ENCODE peak calls at places on chromosomes 11 and 22, in nine cellular contexts. J is right atrium auricular region, N is H9, D is PC-9, X is tibial nerve, P is mammary epithelial cell, S is heart right ventricle, T is tibial artery, G is GM23338. Q is an unnamed sample.

GRCh38 chr11:112513417-112513816 is 252.8 kb upstream of the PLET1 start:
- DNase-seq in J (no peak), N (no peak), D (no peak), X (no peak), P (no peak), S (no peak), T (no peak), G (no peak), Q (no peak)

GRCh38 chr22:35961480-35961902 is 67.1 kb downstream of the RBFOX2 start:
- DNase-seq in J (peak; percentile 75), N (peak; percentile 80), D (no peak), X (no peak), P (no peak), S (peak; percentile 87), T (no peak), G (peak; percentile 96), Q (peak; percentile 13)

GRCh38 chr11:12029738-12030363 is 21.4 kb upstream of the DKK3 start:
- DNase-seq in J (no peak), N (no peak), D (peak; percentile 57), X (no peak), P (peak; percentile 69), S (no peak), T (no peak), G (no peak), Q (no peak)

GRCh38 chr22:36327922-36328551 is 59.7 kb downstream of the MYH9 start:
- DNase-seq in J (peak; percentile 82), N (no peak), D (no peak), X (no peak), P (no peak), S (peak; percentile 67), T (peak; percentile 86), G (no peak), Q (no peak)

GRCh38 chr11:116595305-116595880 is 177.4 kb downstream of the BUD13 start:
- DNase-seq in J (no peak), N (no peak), D (no peak), X (no peak), P (no peak), S (no peak), T (no peak), G (no peak), Q (no peak)

GRCh38 chr11:107818491-107818890 is 40.1 kb downstream of the SLC35F2 start:
- DNase-seq in J (no peak), N (no peak), D (no peak), X (no peak), P (no peak), S (no peak), T (no peak), G (no peak), Q (no peak)

GRCh38 chr11:9651899-9652748 is 11.8 kb upstream of the SWAP70 start:
- DNase-seq in J (no peak), N (no peak), D (no peak), X (no peak), P (no peak), S (no peak), T (no peak), G (no peak), Q (no peak)

GRCh38 chr11:86370922-86371614 is 3.6 kb upstream of the CCDC81 start:
- DNase-seq in J (no peak), N (no peak), D (peak; percentile 80), X (no peak), P (peak; percentile 83), S (no peak), T (no peak), G (peak; percentile 35), Q (no peak)

GRCh38 chr22:49735411-49736311 is 92.0 kb downstream of the BRD1 start:
- DNase-seq in J (no peak), N (peak; percentile 65), D (no peak), X (no peak), P (no peak), S (no peak), T (peak; percentile 55), G (no peak), Q (no peak)

GRCh38 chr22:31488988-31489617 is 539 bp downstream of the EIF4ENIF1 start:
- DNase-seq in J (no peak), N (peak; percentile 45), D (no peak), X (no peak), P (peak; percentile 20), S (peak; percentile 19), T (no peak), G (peak; percentile 65), Q (no peak)

GRCh38 chr11:120573756-120574354 is 62.3 kb downstream of the GRIK4 start:
- DNase-seq in J (no peak), N (no peak), D (no peak), X (no peak), P (no peak), S (no peak), T (no peak), G (no peak), Q (no peak)

GRCh38 chr22:46829140-46829891 is 66.9 kb downstream of the TBC1D22A start:
- DNase-seq in J (no peak), N (no peak), D (peak; percentile 81), X (no peak), P (peak; percentile 42), S (no peak), T (no peak), G (no peak), Q (peak; percentile 62)
- H3K27ac ChIP-seq in J (no peak overlapping the region), N (no peak overlapping the region), D (peak overlapping the region; percentile 50), X (no peak overlapping the region), P (no peak overlapping the region), S (no peak overlapping the region), T (no peak overlapping the region), G (no peak overlapping the region), Q (no peak overlapping the region)

GRCh38 chr11:61891331-61892084 is at the start of gene FADS3:
- DNase-seq in J (peak; percentile 92), N (peak; percentile 96), D (peak; percentile 75), X (peak; percentile 75), P (peak; percentile 80), S (peak; percentile 88), T (peak; percentile 96), G (peak; percentile 94), Q (peak; percentile 80)

GRCh38 chr11:61892085-61892370 is 683 bp upstream of the FADS3 start:
- DNase-seq in J (no peak), N (no peak), D (no peak), X (no peak), P (no peak), S (no peak), T (no peak), G (peak; percentile 60), Q (no peak)

GRCh38 chr11:61888590-61888989 is 2.8 kb downstream of the FADS3 start:
- DNase-seq in J (no peak), N (no peak), D (no peak), X (no peak), P (no peak), S (no peak), T (no peak), G (no peak), Q (no peak)

GRCh38 chr11:61889831-61890230 is 1.5 kb downstream of the FADS3 start:
- DNase-seq in J (no peak), N (no peak), D (no peak), X (no peak), P (no peak), S (no peak), T (no peak), G (no peak), Q (no peak)

GRCh38 chr11:61890536-61891330 is 612 bp downstream of the FADS3 start:
- DNase-seq in J (peak; percentile 89), N (peak; percentile 61), D (peak; percentile 69), X (no peak), P (peak; percentile 64), S (peak; percentile 48), T (peak; percentile 93), G (no peak), Q (peak; percentile 87)
- TF ChIP-seq CTCF in J (no peak), N (no peak), D (peak; percentile 32), X (no peak), P (no peak), S (peak; percentile 4), T (peak; percentile 30), G (no peak), Q (no peak)

GRCh38 chr22:47152938-47153337 is 390.5 kb downstream of the TBC1D22A start:
- DNase-seq in J (no peak), N (no peak), D (no peak), X (no peak), P (no peak), S (no peak), T (no peak), G (no peak), Q (no peak)
- H3K4me1 ChIP-seq in J (peaks cover 35% of the 10 kb centered on the region), N (no peaks in the 10 kb centered on the region), D (peaks cover 6% of the 10 kb centered on the region), X (peaks cover 17% of the 10 kb centered on the region), P (peaks cover 14% of the 10 kb centered on the region), S (peaks cover 19% of the 10 kb centered on the region), T (peaks cover 7% of the 10 kb centered on the region), G (no peaks in the 10 kb centered on the region), Q (peaks cover 6% of the 10 kb centered on the region)

DNA sequence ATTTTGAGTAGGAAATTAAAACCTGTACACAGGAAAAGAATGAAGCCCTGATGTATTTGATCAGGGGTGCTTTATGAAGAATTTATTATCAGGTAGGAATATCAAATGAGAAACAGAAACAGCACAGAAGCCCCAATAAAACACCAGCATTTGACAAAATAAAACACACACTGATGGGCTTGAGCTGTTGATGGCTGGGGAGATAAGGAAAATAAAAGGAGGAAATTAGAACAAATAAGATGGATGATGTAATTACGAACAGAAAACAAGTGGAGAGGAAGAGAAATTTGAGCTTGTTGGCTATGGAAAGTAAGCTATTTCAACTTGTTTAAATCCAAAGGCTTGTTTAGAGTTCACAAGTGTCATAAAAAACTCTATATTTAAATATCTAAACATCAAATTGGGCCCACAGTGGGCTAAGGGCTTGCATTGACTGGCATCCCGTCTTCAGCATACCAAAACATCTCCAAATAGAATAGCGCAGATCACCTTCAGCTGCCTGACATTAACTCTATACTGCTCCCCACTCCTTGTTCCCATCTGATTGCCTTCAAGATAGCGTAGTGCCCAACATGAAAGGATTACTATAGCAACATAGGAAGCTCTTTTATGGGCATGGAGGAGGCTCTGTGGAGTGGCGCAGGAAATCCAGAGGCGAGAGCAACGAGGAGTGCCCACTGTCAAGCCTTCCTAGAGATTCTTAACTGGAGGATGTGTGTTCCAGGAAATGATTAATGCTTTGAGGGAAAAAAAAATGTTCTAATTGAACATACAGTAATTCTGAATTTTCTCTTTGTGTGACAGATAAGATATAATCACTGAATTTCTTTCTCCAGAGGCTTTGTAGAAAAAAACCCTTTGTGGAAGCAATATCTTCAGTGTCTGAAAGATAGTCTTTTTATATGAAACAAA is 213.5 kb downstream of the CADM1 start:
- DNase-seq in J (no peak), N (no peak), D (no peak), X (no peak), P (no peak), S (no peak), T (no peak), G (no peak), Q (no peak)
- H3K27ac ChIP-seq in J (no peak overlapping the region), N (no peak overlapping the region), D (no peak overlapping the region), X (no peak overlapping the region), P (no peak overlapping the region), S (no peak overlapping the region), T (no peak overlapping the region), G (no peak overlapping the region), Q (no peak overlapping the region)

GRCh38 chr22:23789638-23790037 is 2.9 kb downstream of the SMARCB1 start:
- DNase-seq in J (no peak), N (no peak), D (no peak), X (no peak), P (no peak), S (no peak), T (no peak), G (no peak), Q (no peak)
- TF ChIP-seq CTCF in J (no peak), N (peak; percentile 30), D (no peak), X (no peak), P (peak; percentile 10), S (no peak), T (no peak), G (peak; percentile 13), Q (no peak)

DNA sequence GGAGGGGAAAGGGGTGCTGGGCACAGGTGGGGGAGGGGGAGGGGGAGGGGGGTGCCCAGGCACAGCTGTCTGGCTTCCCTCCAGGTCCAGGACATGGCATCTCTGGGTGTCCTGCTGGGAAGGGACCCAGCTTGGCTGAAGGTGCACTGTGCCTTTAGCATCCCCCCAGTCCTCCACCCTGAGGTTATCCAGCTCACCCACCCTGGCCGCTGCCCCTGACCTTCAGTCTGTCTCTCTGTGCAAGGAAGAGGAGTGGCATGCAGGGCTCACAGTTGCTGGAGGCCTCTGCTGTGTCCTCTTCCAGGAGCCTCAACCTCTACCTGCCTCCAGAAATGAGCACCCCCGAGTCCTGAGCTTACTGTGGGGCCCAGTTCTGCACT is 9.4 kb upstream of the CTSD start:
- DNase-seq in J (no peak), N (no peak), D (no peak), X (no peak), P (no peak), S (peak; percentile 3), T (peak; percentile 62), G (no peak), Q (no peak)
- H3K4me1 ChIP-seq in J (peaks cover 17% of the 10 kb centered on the region), N (peaks cover 8% of the 10 kb centered on the region), D (peaks cover 65% of the 10 kb centered on the region), X (peaks cover 21% of the 10 kb centered on the region), P (peaks cover 36% of the 10 kb centered on the region), S (no peaks in the 10 kb centered on the region), T (peaks cover 9% of the 10 kb centered on the region), G (peaks cover 11% of the 10 kb centered on the region), Q (no peaks in the 10 kb centered on the region)